ENCODE peak calls at places on chromosomes 13 and 19, in four cellular contexts. Y is GM12878, M is HepG2, I is SK-N-SH. P is an unnamed sample.

GRCh38 chr13:61795580-61795979 is 379.9 kb upstream of the PCDH20 start:
- DNase-seq in Y (no peak), M (no peak), I (no peak), P (no peak)

GRCh38 chr13:101111894-101112293 is 304.4 kb downstream of the NALCN start:
- DNase-seq in Y (no peak), M (no peak), I (no peak), P (no peak)

GRCh38 chr19:49851456-49852259 is 699 bp downstream of the PTOV1 start:
- DNase-seq in Y (no peak), M (no peak), I (peak), P (peak)

GRCh38 chr13:90968510-90968909 is 379.0 kb upstream of the MIR17HG start:
- DNase-seq in Y (no peak), M (peak), I (peak), P (no peak)

GRCh38 chr19:34482380-34483250 is 1.1 kb downstream of the WTIP start:
- DNase-seq in Y (no peak), M (no peak), I (peak), P (no peak)

GRCh38 chr13:37667631-37668161 is 69.1 kb upstream of the POSTN start:
- DNase-seq in Y (no peak), M (no peak), I (no peak), P (no peak)

GRCh38 chr19:35704218-35704617 is at the start of gene ZBTB32:
- DNase-seq in Y (no peak), M (no peak), I (peak), P (peak)

GRCh38 chr13:109933476-109933875 is 147.1 kb upstream of the IRS2 start:
- DNase-seq in Y (no peak), M (no peak), I (no peak), P (no peak)

GRCh38 chr19:1040476-1041271 is 767 bp downstream of the ABCA7 start:
- DNase-seq in Y (peak), M (peak), I (peak), P (peak)

GRCh38 chr13:98839826-98840769 is 87.6 kb upstream of the SLC15A1 start:
- DNase-seq in Y (no peak), M (peak), I (peak), P (peak)

GRCh38 chr19:2230807-2231533 is 5.2 kb downstream of the PLEKHJ1 start:
- DNase-seq in Y (no peak), M (no peak), I (no peak), P (no peak)

GRCh38 chr19:19342086-19343015 is 21.7 kb downstream of the MAU2 start:
- DNase-seq in Y (no peak), M (peak), I (peak), P (peak)

GRCh38 chr13:22561581-22561980 is 619.2 kb upstream of the SGCG start:
- DNase-seq in Y (no peak), M (no peak), I (peak), P (no peak)

GRCh38 chr19:13055213-13056051 is 47.2 kb downstream of the LYL1 start:
- DNase-seq in Y (no peak), M (no peak), I (peak), P (no peak)

GRCh38 chr19:2333027-2333806 is 4.7 kb downstream of the SPPL2B start:
- DNase-seq in Y (no peak), M (no peak), I (no peak), P (no peak)

GRCh38 chr13:49456156-49456555 is 12.1 kb downstream of the SETDB2 start:
- DNase-seq in Y (no peak), M (no peak), I (no peak), P (no peak)

GRCh38 chr19:13835791-13836723 is 40.8 kb downstream of the ZSWIM4 start:
- DNase-seq in Y (no peak), M (no peak), I (no peak), P (no peak)

GRCh38 chr13:33033361-33033812 is 17.2 kb downstream of the KL start:
- DNase-seq in Y (no peak), M (no peak), I (no peak), P (no peak)

GRCh38 chr19:2487780-2488330 is 11.9 kb downstream of the GADD45B start:
- DNase-seq in Y (no peak), M (no peak), I (no peak), P (no peak)

GRCh38 chr19:17932485-17933338 is at the start of gene CCDC124:
- DNase-seq in Y (peak), M (peak), I (peak), P (peak)

GRCh38 chr13:30124131-30124768 is 183.1 kb downstream of the KATNAL1 start:
- DNase-seq in Y (no peak), M (no peak), I (no peak), P (no peak)

GRCh38 chr19:7376151-7376852 is 27.6 kb downstream of the ARHGEF18 start:
- DNase-seq in Y (no peak), M (no peak), I (no peak), P (no peak)

GRCh38 chr13:49616688-49617065 is 11.6 kb upstream of the ARL11 start:
- DNase-seq in Y (no peak), M (no peak), I (no peak), P (no peak)

GRCh38 chr13:29597701-29598100 is 2.2 kb upstream of the SLC7A1 start:
- DNase-seq in Y (no peak), M (no peak), I (no peak), P (no peak)

GRCh38 chr13:80131204-80131603 is 209.7 kb downstream of the SPRY2 start:
- DNase-seq in Y (no peak), M (no peak), I (peak), P (no peak)

GRCh38 chr13:42865703-42866102 is 84.3 kb downstream of the FAM216B start:
- DNase-seq in Y (no peak), M (no peak), I (peak), P (no peak)

GRCh38 chr19:39167461-39168257 is 29.1 kb upstream of the NCCRP1 start:
- DNase-seq in Y (no peak), M (no peak), I (no peak), P (no peak)

GRCh38 chr13:76972430-76972829 is 19.5 kb upstream of the CLN5 start:
- DNase-seq in Y (no peak), M (no peak), I (no peak), P (no peak)

GRCh38 chr13:76975863-76976262 is 16.0 kb upstream of the CLN5 start:
- DNase-seq in Y (no peak), M (no peak), I (no peak), P (no peak)

GRCh38 chr13:76974618-76974975 is 17.3 kb upstream of the CLN5 start:
- DNase-seq in Y (no peak), M (no peak), I (no peak), P (no peak)

GRCh38 chr13:76976488-76976887 is 15.4 kb upstream of the CLN5 start:
- DNase-seq in Y (no peak), M (no peak), I (no peak), P (no peak)

GRCh38 chr13:76973920-76974617 is 17.8 kb upstream of the CLN5 start:
- DNase-seq in Y (no peak), M (no peak), I (no peak), P (no peak)
- TF ChIP-seq FOXM1 in Y (no peak), M (no peak), I (no peak), P (no peak)

GRCh38 chr19:58002384-58003152 is at the start of gene ZNF606:
- DNase-seq in Y (peak), M (peak), I (peak), P (peak)
- TF ChIP-seq EP300 in Y (no peak), M (no peak), I (no peak), P (no peak)

GRCh38 chr13:78370231-78370630 is 233.1 kb downstream of the POU4F1 start:
- DNase-seq in Y (no peak), M (no peak), I (no peak), P (no peak)
- TF ChIP-seq FOXM1 in Y (no peak), M (no peak), I (no peak), P (no peak)

GRCh38 chr13:34308725-34309124 is 490.8 kb downstream of the RFC3 start:
- DNase-seq in Y (no peak), M (no peak), I (no peak), P (no peak)

DNA sequence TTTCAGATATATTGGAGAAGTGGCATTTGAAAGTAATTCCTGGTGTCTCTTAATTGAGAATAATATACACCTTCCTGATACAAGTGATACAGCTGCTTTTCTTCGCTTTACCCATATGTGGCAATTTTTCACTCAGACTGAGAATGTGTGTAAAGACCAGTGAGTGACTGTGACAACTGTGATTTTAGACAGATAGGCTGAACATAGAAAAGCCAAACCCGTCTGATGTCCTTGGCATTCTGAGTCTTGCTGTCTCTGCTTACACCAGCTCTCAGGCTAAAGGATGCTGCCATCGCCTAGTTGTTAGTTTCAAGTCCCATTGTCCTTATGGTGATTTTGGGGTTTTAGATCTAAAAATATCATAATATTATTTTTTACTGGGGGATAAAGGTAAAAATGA is 492.6 kb downstream of the RFC3 start:
- DNase-seq in Y (no peak), M (no peak), I (peak), P (no peak)
- TF ChIP-seq EP300 in Y (no peak), M (no peak), I (no peak), P (no peak)

P was measured in K562.